ENCODE peak calls at places on chromosomes 1 and 21, in eight cellular contexts. Z is K562, B is ovary, O is tibial nerve, E is A549, P is HepG2, F is GM12878, J is transverse colon. R is an unnamed sample.

GRCh38 chr1:47433037-47433421 is 4.8 kb upstream of the FOXD2 start:
- DNase-seq in Z (no peak), B (no peak), O (no peak), E (no peak), P (no peak), F (no peak), J (no peak), R (no peak)

GRCh38 chr1:60390593-60391282 is 317.2 kb upstream of the C1orf87 start:
- DNase-seq in Z (no peak), B (no peak), O (no peak), E (no peak), P (no peak), F (no peak), J (no peak), R (no peak)

GRCh38 chr1:55204997-55205396 is 10.2 kb downstream of the USP24 start:
- DNase-seq in Z (no peak), B (no peak), O (no peak), E (no peak), P (peak; percentile 15), F (no peak), J (no peak), R (no peak)

GRCh38 chr1:95098196-95098595 is 19.0 kb upstream of the TLCD4 start:
- DNase-seq in Z (no peak), B (no peak), O (no peak), E (no peak), P (no peak), F (no peak), J (no peak), R (no peak)

GRCh38 chr1:203626910-203627246 is 246 bp downstream of the ATP2B4 start:
- DNase-seq in Z (no peak), B (no peak), O (no peak), E (no peak), P (no peak), F (no peak), J (no peak), R (no peak)

GRCh38 chr1:103371234-103371633 is 154.3 kb upstream of the RNPC3 start:
- DNase-seq in Z (no peak), B (no peak), O (no peak), E (peak; percentile 33), P (no peak), F (no peak), J (no peak), R (no peak)

GRCh38 chr21:29245104-29245643 is 53.5 kb upstream of the BACH1 start:
- DNase-seq in Z (no peak), B (no peak), O (no peak), E (no peak), P (no peak), F (no peak), J (no peak), R (no peak)

GRCh38 chr1:64469121-64469520 is 808 bp upstream of the CACHD1 start:
- DNase-seq in Z (no peak), B (no peak), O (no peak), E (no peak), P (no peak), F (no peak), J (no peak), R (no peak)

GRCh38 chr21:43198376-43198775 is 29.6 kb downstream of the CRYAA start:
- DNase-seq in Z (no peak), B (no peak), O (no peak), E (no peak), P (no peak), F (no peak), J (no peak), R (no peak)

GRCh38 chr1:156247460-156248322 is at the start of gene PAQR6:
- DNase-seq in Z (no peak), B (peak; percentile 40), O (peak; percentile 27), E (no peak), P (peak; percentile 53), F (no peak), J (no peak), R (peak; percentile 71)

GRCh38 chr1:162666006-162666645 is 33.9 kb downstream of the DDR2 start:
- DNase-seq in Z (no peak), B (no peak), O (no peak), E (no peak), P (no peak), F (no peak), J (no peak), R (no peak)

GRCh38 chr1:165763442-165763841 is 5.2 kb downstream of the TMCO1 start:
- DNase-seq in Z (no peak), B (no peak), O (no peak), E (no peak), P (no peak), F (no peak), J (no peak), R (no peak)

GRCh38 chr1:116066868-116067563 is 44.2 kb upstream of the MAB21L3 start:
- DNase-seq in Z (no peak), B (no peak), O (no peak), E (no peak), P (no peak), F (no peak), J (no peak), R (no peak)

GRCh38 chr1:116064616-116065015 is 46.6 kb upstream of the MAB21L3 start:
- DNase-seq in Z (no peak), B (no peak), O (no peak), E (no peak), P (no peak), F (no peak), J (no peak), R (no peak)

GRCh38 chr1:116062201-116062600 is 49.0 kb upstream of the MAB21L3 start:
- DNase-seq in Z (no peak), B (no peak), O (no peak), E (no peak), P (no peak), F (no peak), J (no peak), R (no peak)

GRCh38 chr1:116067564-116067887 is 43.7 kb upstream of the MAB21L3 start:
- DNase-seq in Z (no peak), B (no peak), O (peak; percentile 14), E (no peak), P (no peak), F (no peak), J (no peak), R (peak; percentile 66)
- TF ChIP-seq EP300 in Z (no peak), B (no peak), O (no peak), E (no peak), P (no peak), F (no peak), J (no peak), R (no peak)

DNA sequence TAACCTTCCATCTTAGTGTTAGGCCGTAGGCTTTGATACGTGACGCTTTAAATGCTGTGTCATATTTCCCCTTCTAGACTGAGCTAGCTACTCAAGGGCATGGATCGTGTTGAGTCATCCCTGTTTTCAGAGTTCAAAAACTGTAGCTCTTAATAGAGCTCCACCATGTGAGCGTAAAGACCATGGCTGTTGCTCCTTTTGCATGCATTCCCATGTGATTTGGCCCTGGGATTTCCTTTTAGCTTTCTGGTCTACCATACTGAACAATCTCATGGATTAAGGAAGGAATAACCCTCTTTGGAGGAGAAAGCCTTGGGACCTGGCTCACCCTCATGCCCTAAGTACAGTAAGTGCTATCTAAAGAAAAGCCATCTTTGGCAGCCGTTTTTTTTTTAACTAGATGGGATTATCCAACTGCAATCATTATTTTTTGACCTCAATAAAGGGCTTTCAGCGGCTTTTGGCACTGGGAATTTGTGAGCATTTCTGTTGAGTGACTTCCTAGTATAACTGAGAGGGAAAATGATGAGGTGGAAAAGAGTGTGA is 76.6 kb downstream of the PLPP3 start:
- DNase-seq in Z (peak; percentile 62), B (no peak), O (no peak), E (peak; percentile 11), P (peak; percentile 37), F (no peak), J (no peak), R (no peak)
- TF ChIP-seq CTCF in Z (no peak), B (no peak), O (no peak), E (no peak), P (no peak), F (no peak), J (no peak), R (no peak)

GRCh38 chr1:119646521-119647227 is 1.4 kb downstream of the ZNF697 start:
- DNase-seq in Z (peak; percentile 28), B (no peak), O (no peak), E (no peak), P (no peak), F (no peak), J (no peak), R (no peak)

GRCh38 chr1:119651133-119651532 is 3.1 kb upstream of the ZNF697 start:
- DNase-seq in Z (no peak), B (no peak), O (no peak), E (no peak), P (no peak), F (no peak), J (no peak), R (no peak)

GRCh38 chr1:119648620-119649004 is 546 bp upstream of the ZNF697 start:
- DNase-seq in Z (no peak), B (no peak), O (no peak), E (no peak), P (no peak), F (no peak), J (no peak), R (no peak)

GRCh38 chr1:119647228-119647733 is 785 bp downstream of the ZNF697 start:
- DNase-seq in Z (no peak), B (peak; percentile 52), O (no peak), E (no peak), P (no peak), F (no peak), J (no peak), R (peak; percentile 74)

GRCh38 chr1:119647734-119648619 is at the start of gene ZNF697:
- DNase-seq in Z (peak; percentile 88), B (peak; percentile 97), O (peak; percentile 93), E (peak; percentile 90), P (peak; percentile 92), F (peak; percentile 51), J (peak; percentile 97), R (peak; percentile 99)
- TF ChIP-seq POLR2A in Z (peak; percentile 83), B (peak; percentile 60), O (peak; percentile 72), E (peak; percentile 80), P (peak; percentile 75), F (peak; percentile 61), J (peak; percentile 73), R (peak; percentile 74)

GRCh38 chr1:149848340-149848771 is 51.0 kb upstream of the BOLA1 start:
- DNase-seq in Z (no peak), B (no peak), O (no peak), E (no peak), P (peak; percentile 37), F (no peak), J (no peak), R (no peak)
- TF ChIP-seq EP300 in Z (no peak), B (no peak), O (no peak), E (no peak), P (no peak), F (no peak), J (no peak), R (no peak)

GRCh38 chr21:17351766-17352165 is 161.1 kb upstream of the CXADR start:
- DNase-seq in Z (no peak), B (no peak), O (no peak), E (no peak), P (no peak), F (no peak), J (no peak), R (no peak)
- TF ChIP-seq CTCF in Z (no peak), B (no peak), O (no peak), E (no peak), P (no peak), F (no peak), J (no peak), R (no peak)

R was measured in sigmoid colon.